ENCODE peak calls at places on chromosomes 5 and 9, in five cellular contexts. R, W, Q, X and H are unnamed samples.
A peak's percentile ranks its signal among the peaks of the same experiment; 100 is the strongest.

GRCh38 chr9:110197330-110198187 is 10.4 kb downstream of the C9orf152 start:
- DNase-seq in R (no peak), W (peak; percentile 89), Q (no peak), X (no peak), H (no peak)

GRCh38 chr9:138009456-138010273 is 132.1 kb downstream of the CACNA1B start:
- DNase-seq in R (no peak), W (no peak), Q (peak; percentile 3), X (no peak), H (no peak)

GRCh38 chr5:114924784-114925183 is 244.9 kb downstream of the TRIM36 start:
- DNase-seq in R (no peak), W (no peak), Q (no peak), X (no peak), H (no peak)

GRCh38 chr5:58016892-58017291 is 443.0 kb downstream of the PLK2 start:
- DNase-seq in R (no peak), W (no peak), Q (no peak), X (no peak), H (no peak)

GRCh38 chr9:81546498-81546897 is 142.8 kb downstream of the TLE1 start:
- DNase-seq in R (no peak), W (peak; percentile 24), Q (no peak), X (no peak), H (no peak)

GRCh38 chr9:128771094-128771721 is 519 bp downstream of the ZER1 start:
- DNase-seq in R (no peak), W (no peak), Q (no peak), X (no peak), H (no peak)

GRCh38 chr5:58582004-58582403 is 871 bp upstream of the RAB3C start:
- DNase-seq in R (no peak), W (no peak), Q (no peak), X (no peak), H (no peak)

GRCh38 chr9:36820392-36820861 is 213.6 kb downstream of the PAX5 start:
- DNase-seq in R (no peak), W (no peak), Q (no peak), X (no peak), H (no peak)

GRCh38 chr9:136239135-136239962 is 6.3 kb downstream of the QSOX2 start:
- DNase-seq in R (no peak), W (no peak), Q (no peak), X (no peak), H (no peak)

GRCh38 chr9:21110708-21111576 is 30.7 kb downstream of the IFNW1 start:
- DNase-seq in R (peak; percentile 44), W (peak; percentile 61), Q (no peak), X (peak; percentile 70), H (no peak)

GRCh38 chr9:125748511-125749099 is 1.4 kb downstream of the PBX3 start:
- DNase-seq in R (no peak), W (no peak), Q (no peak), X (no peak), H (no peak)

GRCh38 chr5:168612123-168612522 is 33.0 kb upstream of the PANK3 start:
- DNase-seq in R (no peak), W (no peak), Q (no peak), X (no peak), H (no peak)

GRCh38 chr5:139177809-139178581 is 20.2 kb downstream of the SIL1 start:
- DNase-seq in R (peak; percentile 43), W (no peak), Q (no peak), X (no peak), H (no peak)

DNA sequence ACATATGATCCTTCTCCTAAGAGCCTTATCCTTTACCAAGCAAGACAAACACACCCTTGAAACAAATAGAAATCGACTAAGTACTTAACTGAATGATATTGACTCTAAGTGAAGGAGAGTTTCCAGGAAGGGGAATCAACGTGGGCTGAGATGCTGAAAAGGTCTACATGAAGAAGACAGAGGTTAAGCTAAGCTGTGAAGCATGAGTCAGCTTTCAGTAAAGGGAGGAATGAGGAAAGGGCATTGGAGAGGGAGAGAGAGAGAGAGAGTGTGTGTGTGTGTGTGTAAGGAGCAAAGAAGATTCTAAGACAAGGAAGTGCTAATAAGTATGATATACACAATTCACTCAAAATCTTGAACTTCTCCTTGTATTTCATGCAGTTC is 83.6 kb upstream of the LIFR start:
- DNase-seq in R (no peak), W (no peak), Q (no peak), X (no peak), H (no peak)
- TF ChIP-seq ATF3 in R (no peak), W (no peak), Q (no peak), X (no peak), H (no peak)

DNA sequence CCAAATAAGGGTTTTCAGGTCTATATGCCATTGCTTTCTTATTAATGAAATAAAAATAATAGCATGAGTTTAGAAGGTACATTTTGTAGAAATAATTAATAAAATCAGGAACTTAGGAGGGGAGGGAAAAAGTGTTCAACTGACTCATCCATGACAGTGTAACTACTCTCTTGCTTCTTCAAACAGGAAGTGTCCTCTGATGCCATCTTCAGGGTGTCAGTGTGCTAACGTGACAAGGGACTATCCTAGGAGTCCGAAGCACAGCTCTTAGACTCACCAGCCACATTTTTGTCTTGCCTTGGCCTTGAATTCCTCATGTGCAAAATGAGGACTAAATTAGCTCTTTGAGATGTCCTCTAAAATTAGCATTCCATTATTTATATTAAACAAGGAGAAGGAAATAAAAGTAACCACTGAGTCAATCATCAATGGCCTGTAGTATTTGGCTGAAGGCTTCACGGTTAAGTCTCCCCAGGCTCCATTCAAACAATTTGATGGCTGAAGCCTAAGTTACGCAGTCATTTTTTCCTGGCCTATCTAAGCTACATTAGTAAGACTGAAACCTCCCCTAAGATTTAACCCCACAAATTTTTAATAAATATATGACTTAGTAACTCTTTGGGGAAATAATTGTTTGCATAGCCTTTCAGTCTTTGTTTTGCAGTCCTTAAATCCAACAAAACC is 151.1 kb downstream of the ARL15 start:
- DNase-seq in R (no peak), W (peak; percentile 7), Q (peak; percentile 54), X (no peak), H (no peak)
- H3K4me3 ChIP-seq in R (no peak overlapping the region), W (no peak overlapping the region), Q (no peak overlapping the region), X (no peak overlapping the region), H (no peak overlapping the region)

DNA sequence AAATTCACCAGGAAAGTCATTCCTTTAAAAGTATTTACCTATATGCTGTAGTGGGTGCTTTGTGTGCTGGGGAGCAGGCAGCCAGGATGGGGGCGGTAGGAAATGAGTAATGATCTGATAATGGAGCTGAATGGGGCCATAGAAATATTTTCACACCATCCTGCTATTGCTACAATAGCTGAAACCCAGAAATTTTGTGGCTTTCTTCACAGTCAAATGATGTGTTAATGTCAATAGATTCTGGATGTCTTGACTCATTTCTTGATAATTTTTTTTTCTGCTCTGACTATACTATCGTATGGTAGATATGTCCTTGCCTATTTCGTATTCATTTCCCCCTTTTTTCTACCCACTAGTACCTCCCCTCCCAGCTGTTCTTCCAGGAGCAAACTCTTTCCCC is 59.5 kb downstream of the RORB start:
- DNase-seq in R (no peak), W (no peak), Q (no peak), X (no peak), H (no peak)
- TF ChIP-seq ATF3 in R (no peak), W (no peak), Q (no peak), X (no peak), H (no peak)

GRCh38 chr9:2299156-2299842 is 284.2 kb downstream of the SMARCA2 start:
- DNase-seq in R (no peak), W (no peak), Q (no peak), X (no peak), H (peak; percentile 17)
- H3K4me3 ChIP-seq in R (no peak overlapping the region), W (no peak overlapping the region), Q (no peak overlapping the region), X (no peak overlapping the region), H (no peak overlapping the region)

GRCh38 chr5:176888016-176888864 is 10.9 kb downstream of the HK3 start:
- DNase-seq in R (no peak), W (no peak), Q (no peak), X (no peak), H (no peak)

GRCh38 chr5:176887252-176887849 is 11.8 kb downstream of the HK3 start:
- DNase-seq in R (no peak), W (no peak), Q (no peak), X (no peak), H (no peak)

GRCh38 chr5:176884571-176884890 is 14.6 kb downstream of the HK3 start:
- DNase-seq in R (no peak), W (no peak), Q (no peak), X (no peak), H (no peak)

GRCh38 chr5:176888865-176889165 is 10.3 kb downstream of the HK3 start:
- DNase-seq in R (no peak), W (no peak), Q (no peak), X (no peak), H (no peak)

GRCh38 chr5:176886336-176887251 is 12.6 kb downstream of the HK3 start:
- DNase-seq in R (no peak), W (no peak), Q (no peak), X (no peak), H (no peak)
- TF ChIP-seq ATF3 in R (no peak), W (no peak), Q (no peak), X (no peak), H (no peak)

DNA sequence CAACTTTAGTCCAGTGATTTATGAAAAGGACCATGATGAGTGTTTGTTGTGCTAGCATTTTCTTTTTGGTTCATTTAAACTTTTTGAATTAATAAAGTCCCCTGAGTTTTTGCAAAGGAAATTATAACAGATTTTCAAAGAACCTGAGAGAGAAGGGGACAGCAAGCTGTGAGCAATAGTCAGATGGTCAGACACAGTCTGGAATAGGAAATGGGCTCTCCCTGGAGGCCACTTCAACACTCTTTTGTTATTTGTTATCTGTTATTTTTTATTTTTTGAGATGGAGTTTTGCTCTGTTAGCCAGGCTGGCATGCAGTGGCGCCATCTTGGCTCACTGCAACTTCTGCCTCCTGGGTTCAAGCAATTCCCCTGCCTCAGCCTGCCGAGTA is 171.1 kb downstream of the ARHGEF28 start:
- DNase-seq in R (no peak), W (no peak), Q (no peak), X (no peak), H (no peak)
- H3K4me3 ChIP-seq in R (no peak overlapping the region), W (no peak overlapping the region), Q (no peak overlapping the region), X (no peak overlapping the region), H (no peak overlapping the region)

GRCh38 chr5:116508835-116509234 is 65.8 kb downstream of the SEMA6A start:
- DNase-seq in R (no peak), W (no peak), Q (no peak), X (no peak), H (no peak)

GRCh38 chr5:116507051-116507537 is 67.5 kb downstream of the SEMA6A start:
- DNase-seq in R (no peak), W (no peak), Q (no peak), X (no peak), H (no peak)

GRCh38 chr5:116504593-116504992 is 70.0 kb downstream of the SEMA6A start:
- DNase-seq in R (no peak), W (no peak), Q (no peak), X (no peak), H (no peak)

GRCh38 chr5:116507941-116508655 is 66.5 kb downstream of the SEMA6A start:
- DNase-seq in R (no peak), W (no peak), Q (no peak), X (no peak), H (no peak)

GRCh38 chr5:116506448-116506847 is 68.2 kb downstream of the SEMA6A start:
- DNase-seq in R (no peak), W (no peak), Q (no peak), X (no peak), H (no peak)
- TF ChIP-seq ATF3 in R (no peak), W (no peak), Q (no peak), X (no peak), H (no peak)